ENCODE peak calls at places on chromosomes 12 and 14, in four cellular contexts. S is lung; Q is Peyer's patch; J is CD4-positive, CD25-positive, alpha-beta regulatory T cell. K is an unnamed sample.

GRCh38 chr12:94140556-94140955 is 7.8 kb upstream of the PLXNC1 start:
- DNase-seq in J (peak; percentile 68), S (no peak), Q (peak; percentile 63), K (peak; percentile 40)

GRCh38 chr12:104290320-104290719 is 13.2 kb upstream of the EID3 start:
- DNase-seq in J (no peak), S (no peak), Q (no peak), K (no peak)

GRCh38 chr12:51122844-51123243 is 39.4 kb upstream of the CSRNP2 start:
- DNase-seq in S (no peak), J (no peak), Q (no peak), K (no peak)

GRCh38 chr12:122067966-122068365 is 10.6 kb upstream of the MLXIP start:
- DNase-seq in Q (no peak), S (no peak), J (peak; percentile 73), K (peak; percentile 30)

GRCh38 chr12:54933381-54933780 is 51.2 kb downstream of the TESPA1 start:
- DNase-seq in S (no peak), J (peak; percentile 80), Q (no peak), K (no peak)

GRCh38 chr14:31208546-31209424 is 1.2 kb upstream of the HECTD1 start:
- DNase-seq in Q (no peak), S (no peak), J (no peak), K (no peak)

GRCh38 chr12:101935769-101936741 is 58.7 kb downstream of the DRAM1 start:
- DNase-seq in Q (no peak), J (peak; percentile 79), S (no peak), K (no peak)

GRCh38 chr14:89351364-89351957 is 65.6 kb downstream of the FOXN3 start:
- DNase-seq in J (peak; percentile 72), Q (no peak), S (peak; percentile 47), K (no peak)

GRCh38 chr12:53064613-53065415 is 14.4 kb downstream of the SPRYD3 start:
- DNase-seq in J (no peak), S (no peak), Q (peak; percentile 44), K (no peak)

GRCh38 chr12:75489613-75490210 is 9.2 kb downstream of the GLIPR1 start:
- DNase-seq in S (no peak), J (peak; percentile 44), Q (no peak), K (no peak)

GRCh38 chr12:67698711-67699603 is 50.4 kb downstream of the DYRK2 start:
- DNase-seq in J (peak; percentile 81), S (no peak), Q (no peak), K (peak; percentile 64)

GRCh38 chr14:94113490-94113889 is 3.0 kb downstream of the IFI27 start:
- DNase-seq in S (no peak), J (no peak), Q (no peak), K (no peak)

GRCh38 chr12:108691995-108692808 is 39.1 kb downstream of the CORO1C start:
- DNase-seq in Q (no peak), J (peak; percentile 14), S (peak; percentile 67), K (peak; percentile 24)

GRCh38 chr14:88599761-88600439 is 37.1 kb downstream of the ZC3H14 start:
- DNase-seq in J (peak; percentile 74), Q (no peak), S (no peak), K (no peak)

GRCh38 chr12:106030210-106031175 is 108.3 kb downstream of the NUAK1 start:
- DNase-seq in J (no peak), Q (no peak), S (no peak), K (no peak)

GRCh38 chr14:94127330-94127729 is 2.1 kb downstream of the IFI27L2 start:
- DNase-seq in S (no peak), J (no peak), Q (no peak), K (no peak)

GRCh38 chr12:96421014-96421413 is 20.8 kb upstream of the CDK17 start:
- DNase-seq in S (no peak), Q (no peak), J (peak; percentile 64), K (no peak)

GRCh38 chr12:96420255-96420930 is 20.2 kb upstream of the CDK17 start:
- DNase-seq in J (no peak), S (no peak), Q (no peak), K (no peak)

GRCh38 chr12:96424601-96425000 is 24.4 kb upstream of the CDK17 start:
- DNase-seq in Q (no peak), J (no peak), S (no peak), K (no peak)

GRCh38 chr12:96419576-96420254 is 19.5 kb upstream of the CDK17 start:
- DNase-seq in J (no peak), Q (no peak), S (no peak), K (no peak)

GRCh38 chr12:96422192-96422591 is 22.0 kb upstream of the CDK17 start:
- DNase-seq in S (no peak), J (no peak), Q (no peak), K (no peak)
- H3K36me3 ChIP-seq in S (no peaks in the 10 kb centered on the region), J (no peaks in the 10 kb centered on the region), Q (no peaks in the 10 kb centered on the region), K (no peaks in the 10 kb centered on the region)

DNA sequence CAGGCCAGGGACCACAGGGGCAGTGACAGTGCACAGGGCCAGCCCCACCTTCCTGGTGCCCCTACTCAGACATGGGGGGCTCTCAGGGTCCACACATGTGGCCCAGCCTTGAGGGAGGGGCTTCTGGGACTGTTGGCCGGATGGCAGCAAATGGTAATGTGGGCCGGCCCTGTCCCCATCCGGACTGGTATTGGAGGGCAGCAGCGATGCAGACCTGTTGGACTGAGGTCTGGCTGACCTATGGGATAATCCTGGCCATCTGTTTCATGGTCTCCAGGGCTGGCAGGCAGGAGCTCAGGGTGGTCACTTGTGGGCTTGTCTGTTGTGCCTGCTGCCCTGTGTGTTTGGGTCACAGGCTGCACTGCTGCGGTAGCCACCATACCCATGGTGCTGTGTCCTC is 387.5 kb downstream of the TMEM121 start:
- DNase-seq in Q (peak; percentile 25), S (no peak), J (no peak), K (no peak)
- H3K9me3 ChIP-seq in Q (no peaks in the 10 kb centered on the region), S (peaks cover 19% of the 10 kb centered on the region), J (no peaks in the 10 kb centered on the region), K (no peaks in the 10 kb centered on the region)

DNA sequence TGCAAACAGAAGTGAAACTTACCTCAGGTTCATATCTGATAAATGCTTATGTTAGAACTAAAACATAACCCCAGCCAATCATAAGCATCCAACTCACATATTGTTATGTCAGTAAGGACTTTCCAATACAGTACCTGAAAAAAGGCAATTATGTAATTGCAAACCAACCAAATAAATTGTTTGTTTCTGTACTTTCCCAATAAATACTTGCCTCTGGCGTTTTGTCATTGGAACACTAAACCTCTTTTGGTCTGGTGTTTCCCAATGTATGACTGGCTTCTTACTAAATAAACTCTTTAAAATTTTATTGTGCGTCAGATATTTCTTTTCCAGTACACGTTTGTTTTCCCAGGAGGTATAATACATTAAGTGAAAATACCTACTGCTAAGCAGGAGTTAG is 6.7 kb upstream of the PTPRB start:
- DNase-seq in J (no peak), S (no peak), Q (no peak), K (no peak)
- H3K4me1 ChIP-seq in J (no peaks in the 10 kb centered on the region), S (peaks cover 8% of the 10 kb centered on the region), Q (no peaks in the 10 kb centered on the region), K (no peaks in the 10 kb centered on the region)

GRCh38 chr12:751828-752672 is at the start of gene WNK1:
- DNase-seq in Q (peak; percentile 98), S (peak; percentile 97), J (peak; percentile 98), K (peak; percentile 97)

GRCh38 chr12:753401-754237 is 1.2 kb downstream of the WNK1 start:
- DNase-seq in J (peak; percentile 55), Q (peak; percentile 69), S (peak; percentile 54), K (peak; percentile 62)

GRCh38 chr12:754871-755562 is 2.6 kb downstream of the WNK1 start:
- DNase-seq in J (peak; percentile 71), S (no peak), Q (no peak), K (no peak)

GRCh38 chr12:752673-753400 is 458 bp downstream of the WNK1 start:
- DNase-seq in J (peak; percentile 64), Q (peak; percentile 88), S (peak; percentile 54), K (peak; percentile 23)

DNA sequence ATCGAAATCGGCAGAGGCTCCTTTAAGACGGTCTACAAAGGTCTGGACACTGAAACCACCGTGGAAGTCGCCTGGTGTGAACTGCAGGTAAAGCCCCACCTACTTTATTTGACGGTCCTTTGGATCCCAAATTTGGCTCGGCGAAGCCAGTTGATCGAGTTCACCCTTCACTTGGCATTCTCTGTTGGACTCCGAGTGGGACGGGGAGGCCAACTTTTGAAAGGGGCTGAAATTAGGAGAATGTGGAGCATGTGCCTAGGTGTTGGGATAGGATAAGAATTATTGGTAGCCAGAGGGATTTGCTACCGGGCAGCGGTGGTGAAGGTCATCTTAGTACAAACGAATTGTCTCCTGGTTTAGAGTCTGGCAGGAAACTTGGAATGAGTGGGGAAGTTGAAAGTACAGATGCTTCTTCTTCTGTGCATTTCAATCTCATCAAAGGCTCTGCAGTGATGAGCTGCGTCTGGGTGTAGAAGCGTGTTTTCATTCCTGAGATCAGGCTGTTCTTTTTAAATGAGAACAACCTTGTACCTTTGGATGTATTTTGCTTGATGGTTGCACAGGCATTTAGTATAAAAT is 1.9 kb downstream of the WNK1 start:
- DNase-seq in Q (no peak), S (no peak), J (no peak), K (peak; percentile 50)
- H3K36me3 ChIP-seq in Q (no peaks in the 10 kb centered on the region), S (no peaks in the 10 kb centered on the region), J (no peaks in the 10 kb centered on the region), K (no peaks in the 10 kb centered on the region)

DNA sequence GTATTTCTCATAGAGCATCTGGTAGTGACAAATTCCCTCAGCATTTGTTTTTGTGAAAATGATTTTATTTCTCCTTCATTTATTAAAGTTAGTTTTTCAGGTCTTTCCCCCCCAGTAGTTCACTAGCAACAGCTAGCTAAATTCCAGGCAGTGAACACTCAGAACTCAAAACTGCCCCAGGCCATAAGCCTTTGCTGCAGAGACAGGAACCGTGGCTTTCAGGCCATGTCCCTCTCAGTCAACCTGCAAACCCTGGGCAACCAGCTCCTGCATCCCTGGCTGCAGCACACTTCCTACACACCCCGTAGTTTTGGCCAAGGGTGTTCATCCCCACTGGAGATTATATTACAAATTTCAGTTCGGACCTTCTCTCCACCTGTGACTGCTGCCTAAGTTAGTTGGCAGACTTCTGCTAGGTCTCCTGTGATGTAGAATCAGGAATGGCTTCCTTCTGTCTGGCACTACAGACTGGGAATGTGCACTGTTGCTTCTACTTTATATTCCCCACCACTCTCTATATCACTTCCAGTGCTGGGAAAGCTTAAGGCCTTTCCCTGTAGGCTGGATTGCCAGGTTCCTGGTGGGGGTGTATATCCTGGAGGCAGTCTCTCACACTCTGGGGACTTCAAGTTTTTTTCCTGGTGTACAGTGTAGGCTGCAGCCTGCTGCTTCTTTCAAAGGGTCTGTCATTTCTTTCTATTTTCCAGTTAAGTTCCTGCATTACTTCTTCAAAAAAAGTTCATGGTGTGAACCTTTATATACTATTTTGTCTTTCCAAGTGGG is 924.4 kb upstream of the LRFN5 start:
- DNase-seq in S (no peak), J (no peak), Q (no peak), K (no peak)
- H3K9me3 ChIP-seq in S (no peaks in the 10 kb centered on the region), J (peaks cover 2% of the 10 kb centered on the region), Q (peaks cover 4% of the 10 kb centered on the region), K (no peaks in the 10 kb centered on the region)

K was measured in CD8-positive, alpha-beta T cell.